ENCODE peak calls at places on chromosome 12, in four cellular contexts. One of them, this sample, is unnamed.

GRCh38 chr12:43937947-43938346 is 102.1 kb downstream of the TMEM117 start:
- DNase-seq in thoracic aorta: no peak
- DNase-seq in pancreas: no peak
- DNase-seq in right cardiac atrium: no peak
- DNase-seq in this sample: no peak

GRCh38 chr12:59431266-59431665 is 164.6 kb upstream of the SLC16A7 start:
- DNase-seq in thoracic aorta: no peak
- DNase-seq in right cardiac atrium: no peak
- DNase-seq in pancreas: no peak
- DNase-seq in this sample: no peak

GRCh38 chr12:132548430-132549058 is 58.6 kb downstream of the FBRSL1 start:
- DNase-seq in right cardiac atrium: no peak
- DNase-seq in thoracic aorta: no peak
- DNase-seq in pancreas: no peak
- DNase-seq in this sample: no peak

GRCh38 chr12:47698055-47698454 is 7.8 kb downstream of the RPAP3 start:
- DNase-seq in thoracic aorta: no peak
- DNase-seq in pancreas: no peak
- DNase-seq in right cardiac atrium: no peak
- DNase-seq in this sample: no peak

GRCh38 chr12:30624009-30624408 is 71.7 kb downstream of the IPO8 start:
- DNase-seq in pancreas: no peak
- DNase-seq in thoracic aorta: no peak
- DNase-seq in right cardiac atrium: no peak
- DNase-seq in this sample: no peak

GRCh38 chr12:82904219-82904795 is 217.6 kb downstream of the TMTC2 start:
- DNase-seq in pancreas: no peak
- DNase-seq in thoracic aorta: no peak
- DNase-seq in right cardiac atrium: no peak
- DNase-seq in this sample: no peak

GRCh38 chr12:26651566-26652188 is 181.3 kb downstream of the ITPR2 start:
- DNase-seq in thoracic aorta: no peak
- DNase-seq in right cardiac atrium: no peak
- DNase-seq in pancreas: no peak
- DNase-seq in this sample: peak; percentile 65

GRCh38 chr12:81668475-81668874 is 90.7 kb downstream of the PPFIA2 start:
- DNase-seq in thoracic aorta: no peak
- DNase-seq in pancreas: no peak
- DNase-seq in right cardiac atrium: no peak
- DNase-seq in this sample: no peak

GRCh38 chr12:103639983-103640382 is 52.9 kb downstream of the STAB2 start:
- DNase-seq in thoracic aorta: no peak
- DNase-seq in right cardiac atrium: no peak
- DNase-seq in pancreas: no peak
- DNase-seq in this sample: no peak

GRCh38 chr12:108232565-108232964 is 103.5 kb downstream of the WSCD2 start:
- DNase-seq in right cardiac atrium: no peak
- DNase-seq in pancreas: no peak
- DNase-seq in thoracic aorta: no peak
- DNase-seq in this sample: no peak

GRCh38 chr12:56188786-56189335 is 422 bp downstream of the SMARCC2 start:
- DNase-seq in thoracic aorta: no peak
- DNase-seq in pancreas: no peak
- DNase-seq in right cardiac atrium: no peak
- DNase-seq in this sample: no peak

GRCh38 chr12:74021937-74022336 is 515.7 kb upstream of the ATXN7L3B start:
- DNase-seq in pancreas: peak; percentile 27
- DNase-seq in right cardiac atrium: peak; percentile 72
- DNase-seq in thoracic aorta: no peak
- DNase-seq in this sample: no peak

GRCh38 chr12:65741662-65742480 is 82.4 kb upstream of the HMGA2 start:
- DNase-seq in pancreas: no peak
- DNase-seq in right cardiac atrium: peak; percentile 69
- DNase-seq in thoracic aorta: no peak
- DNase-seq in this sample: no peak

GRCh38 chr12:14948672-14949071 is 10.3 kb upstream of the ERP27 start:
- DNase-seq in pancreas: peak; percentile 28
- DNase-seq in right cardiac atrium: no peak
- DNase-seq in thoracic aorta: peak; percentile 22
- DNase-seq in this sample: peak; percentile 67

GRCh38 chr12:123655420-123655819 is 15.5 kb upstream of the TCTN2 start:
- DNase-seq in right cardiac atrium: peak; percentile 71
- DNase-seq in pancreas: no peak
- DNase-seq in thoracic aorta: no peak
- DNase-seq in this sample: peak; percentile 49

DNA sequence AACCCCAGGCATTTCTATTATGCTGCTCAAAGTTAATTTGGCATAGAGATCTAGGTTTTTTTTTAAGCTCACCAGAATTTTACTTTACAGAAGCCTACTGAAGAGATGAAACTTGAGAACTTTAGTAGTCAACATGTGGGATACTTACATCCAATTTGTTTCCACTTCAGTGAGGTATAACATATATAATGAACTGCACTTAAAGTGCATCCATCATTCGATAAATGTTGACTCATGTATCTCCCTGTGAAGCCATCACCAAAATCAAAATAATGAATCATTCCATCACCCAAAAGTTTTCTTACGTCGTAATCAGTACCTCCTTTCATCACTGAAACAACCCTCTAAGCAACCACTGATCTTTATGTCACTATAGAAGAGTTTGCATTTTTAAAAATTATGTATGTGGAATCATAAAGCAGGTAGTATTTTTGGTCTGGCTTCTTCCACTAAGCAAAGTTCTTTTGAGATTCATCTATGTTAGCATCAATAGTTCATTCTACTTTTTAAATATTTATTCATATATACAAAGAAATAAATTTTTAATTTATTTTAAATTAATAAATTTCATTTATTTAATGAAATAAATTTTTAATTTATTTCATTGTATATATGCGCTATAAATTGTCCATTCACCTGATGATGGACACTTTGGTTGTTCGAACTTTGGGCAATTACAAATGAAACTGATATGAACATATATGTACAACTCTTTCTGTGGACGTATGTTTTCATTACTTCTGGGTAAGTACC is 2.0 kb upstream of the CPNE8 start:
- DNase-seq in right cardiac atrium: no peak
- DNase-seq in thoracic aorta: no peak
- DNase-seq in pancreas: no peak
- DNase-seq in this sample: no peak
- H3K27me3 ChIP-seq in right cardiac atrium: no peaks in the 10 kb centered on the region
- H3K27me3 ChIP-seq in thoracic aorta: no peaks in the 10 kb centered on the region
- H3K27me3 ChIP-seq in pancreas: no peaks in the 10 kb centered on the region
- H3K27me3 ChIP-seq in this sample: no peaks in the 10 kb centered on the region

GRCh38 chr12:57936513-57936883 is 4.9 kb upstream of the ATP23 start:
- DNase-seq in right cardiac atrium: no peak
- DNase-seq in pancreas: no peak
- DNase-seq in thoracic aorta: no peak
- DNase-seq in this sample: no peak
- H3K4me3 ChIP-seq in right cardiac atrium: peak overlapping the region; percentile 95
- H3K4me3 ChIP-seq in pancreas: peak overlapping the region; percentile 40
- H3K4me3 ChIP-seq in thoracic aorta: peak overlapping the region; percentile 83
- H3K4me3 ChIP-seq in this sample: peak overlapping the region; percentile 57

GRCh38 chr12:128852885-128853284 is 393 bp upstream of the GLT1D1 start:
- DNase-seq in right cardiac atrium: no peak
- DNase-seq in thoracic aorta: no peak
- DNase-seq in pancreas: no peak
- DNase-seq in this sample: no peak

GRCh38 chr12:128848371-128848770 is 4.9 kb upstream of the GLT1D1 start:
- DNase-seq in pancreas: no peak
- DNase-seq in thoracic aorta: no peak
- DNase-seq in right cardiac atrium: no peak
- DNase-seq in this sample: no peak

GRCh38 chr12:128852026-128852725 is 1.1 kb upstream of the GLT1D1 start:
- DNase-seq in pancreas: no peak
- DNase-seq in thoracic aorta: no peak
- DNase-seq in right cardiac atrium: no peak
- DNase-seq in this sample: no peak

GRCh38 chr12:128853321-128854197 is at the start of gene GLT1D1:
- DNase-seq in right cardiac atrium: no peak
- DNase-seq in pancreas: no peak
- DNase-seq in thoracic aorta: no peak
- DNase-seq in this sample: no peak

GRCh38 chr12:128850400-128850799 is 2.9 kb upstream of the GLT1D1 start:
- DNase-seq in pancreas: no peak
- DNase-seq in thoracic aorta: no peak
- DNase-seq in right cardiac atrium: no peak
- DNase-seq in this sample: no peak
- H3K27me3 ChIP-seq in pancreas: no peaks in the 10 kb centered on the region
- H3K27me3 ChIP-seq in thoracic aorta: no peaks in the 10 kb centered on the region
- H3K27me3 ChIP-seq in right cardiac atrium: no peaks in the 10 kb centered on the region
- H3K27me3 ChIP-seq in this sample: peaks cover 4% of the 10 kb centered on the region

GRCh38 chr12:119154435-119154818 is 24.3 kb upstream of the HSPB8 start:
- DNase-seq in thoracic aorta: no peak
- DNase-seq in right cardiac atrium: peak; percentile 48
- DNase-seq in pancreas: no peak
- DNase-seq in this sample: no peak
- H3K4me3 ChIP-seq in thoracic aorta: peak overlapping the region; percentile 59
- H3K4me3 ChIP-seq in right cardiac atrium: no peak overlapping the region
- H3K4me3 ChIP-seq in pancreas: no peak overlapping the region
- H3K4me3 ChIP-seq in this sample: no peak overlapping the region

GRCh38 chr12:53803194-53803593 is 51.4 kb upstream of the CISTR start:
- DNase-seq in right cardiac atrium: no peak
- DNase-seq in thoracic aorta: no peak
- DNase-seq in pancreas: no peak
- DNase-seq in this sample: no peak

GRCh38 chr12:53803703-53804102 is 51.9 kb upstream of the CISTR start:
- DNase-seq in thoracic aorta: no peak
- DNase-seq in pancreas: no peak
- DNase-seq in right cardiac atrium: no peak
- DNase-seq in this sample: no peak

GRCh38 chr12:53793221-53793620 is 41.4 kb upstream of the CISTR start:
- DNase-seq in pancreas: no peak
- DNase-seq in right cardiac atrium: no peak
- DNase-seq in thoracic aorta: no peak
- DNase-seq in this sample: no peak

GRCh38 chr12:53795927-53796326 is 44.1 kb upstream of the CISTR start:
- DNase-seq in pancreas: no peak
- DNase-seq in thoracic aorta: no peak
- DNase-seq in right cardiac atrium: no peak
- DNase-seq in this sample: no peak

DNA sequence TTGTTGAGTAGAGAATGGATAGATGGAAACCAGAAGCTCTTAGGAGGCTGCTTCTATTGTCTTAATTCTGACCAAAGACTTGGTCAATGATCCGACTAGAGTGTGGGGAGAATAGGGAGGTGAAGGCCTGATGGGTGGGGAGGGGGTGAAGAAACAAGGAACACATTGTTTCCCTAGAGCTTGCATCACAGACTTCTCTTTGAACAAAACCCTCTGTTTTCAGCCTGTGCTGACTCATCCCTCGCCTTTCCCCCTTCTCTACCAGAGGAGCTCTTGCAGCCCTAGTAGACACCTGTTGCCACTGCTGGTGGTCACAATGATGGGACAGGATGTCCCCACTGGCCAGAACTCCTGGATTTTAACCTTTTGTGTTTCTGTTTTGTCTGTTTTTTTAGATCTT is 46.8 kb upstream of the CISTR start:
- DNase-seq in right cardiac atrium: no peak
- DNase-seq in pancreas: no peak
- DNase-seq in thoracic aorta: no peak
- DNase-seq in this sample: no peak
- H3K27me3 ChIP-seq in right cardiac atrium: no peaks in the 10 kb centered on the region
- H3K27me3 ChIP-seq in pancreas: no peaks in the 10 kb centered on the region
- H3K27me3 ChIP-seq in thoracic aorta: no peaks in the 10 kb centered on the region
- H3K27me3 ChIP-seq in this sample: no peaks in the 10 kb centered on the region

DNA sequence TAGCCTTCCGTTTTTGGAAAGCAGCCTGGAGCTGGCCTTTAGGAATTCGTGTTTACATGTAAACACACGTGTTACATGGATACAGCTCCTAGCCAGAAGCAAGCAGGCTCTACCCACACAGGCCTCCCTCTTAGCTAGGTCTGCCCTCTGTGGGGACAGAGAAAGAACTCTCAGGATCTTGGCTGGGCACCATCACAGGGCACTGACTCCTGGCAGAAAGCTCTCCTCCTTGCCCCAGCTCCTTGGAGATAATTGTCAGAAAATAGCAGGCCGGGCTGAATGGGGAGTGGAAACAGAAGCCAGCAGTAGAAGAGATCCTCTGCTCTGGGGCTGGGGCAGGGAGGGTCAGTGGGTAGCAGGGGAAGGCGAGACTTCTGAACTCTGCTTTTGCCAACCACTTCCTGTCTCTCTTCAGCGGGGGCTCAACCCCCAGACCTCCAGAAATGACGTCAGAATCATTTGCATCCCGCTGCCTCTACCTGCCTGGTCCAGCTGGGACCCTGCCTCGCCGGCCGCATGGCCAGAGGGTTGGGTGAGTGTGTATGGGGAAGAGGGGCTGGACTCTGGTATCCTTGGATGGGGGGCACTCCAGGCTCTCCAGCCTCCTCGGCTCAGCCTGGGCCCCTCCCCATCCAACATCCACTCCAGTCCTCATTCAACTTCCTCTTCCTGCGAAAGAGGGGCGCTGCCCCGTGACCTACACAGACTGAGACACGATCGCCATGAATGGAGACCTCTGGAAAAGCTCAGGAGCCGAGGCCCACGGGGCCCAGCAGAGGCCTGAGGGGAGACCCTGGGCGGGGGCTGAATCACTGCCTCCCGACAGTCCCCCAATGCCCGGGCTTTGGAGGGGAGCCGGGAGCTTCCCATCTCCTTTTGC is 650 bp upstream of the HOXC4 start:
- DNase-seq in thoracic aorta: no peak
- DNase-seq in right cardiac atrium: peak; percentile 64
- DNase-seq in pancreas: no peak
- DNase-seq in this sample: no peak
- H3K4me3 ChIP-seq in thoracic aorta: peak overlapping the region; percentile 75
- H3K4me3 ChIP-seq in right cardiac atrium: peak overlapping the region; percentile 48
- H3K4me3 ChIP-seq in pancreas: peak overlapping the region; percentile 22
- H3K4me3 ChIP-seq in this sample: peak overlapping the region; percentile 62

GRCh38 chr12:88953029-88953586 is 372.8 kb upstream of the KITLG start:
- DNase-seq in right cardiac atrium: no peak
- DNase-seq in thoracic aorta: no peak
- DNase-seq in pancreas: no peak
- DNase-seq in this sample: no peak
- H3K27me3 ChIP-seq in right cardiac atrium: no peaks in the 10 kb centered on the region
- H3K27me3 ChIP-seq in thoracic aorta: no peaks in the 10 kb centered on the region
- H3K27me3 ChIP-seq in pancreas: no peaks in the 10 kb centered on the region
- H3K27me3 ChIP-seq in this sample: no peaks in the 10 kb centered on the region

DNA sequence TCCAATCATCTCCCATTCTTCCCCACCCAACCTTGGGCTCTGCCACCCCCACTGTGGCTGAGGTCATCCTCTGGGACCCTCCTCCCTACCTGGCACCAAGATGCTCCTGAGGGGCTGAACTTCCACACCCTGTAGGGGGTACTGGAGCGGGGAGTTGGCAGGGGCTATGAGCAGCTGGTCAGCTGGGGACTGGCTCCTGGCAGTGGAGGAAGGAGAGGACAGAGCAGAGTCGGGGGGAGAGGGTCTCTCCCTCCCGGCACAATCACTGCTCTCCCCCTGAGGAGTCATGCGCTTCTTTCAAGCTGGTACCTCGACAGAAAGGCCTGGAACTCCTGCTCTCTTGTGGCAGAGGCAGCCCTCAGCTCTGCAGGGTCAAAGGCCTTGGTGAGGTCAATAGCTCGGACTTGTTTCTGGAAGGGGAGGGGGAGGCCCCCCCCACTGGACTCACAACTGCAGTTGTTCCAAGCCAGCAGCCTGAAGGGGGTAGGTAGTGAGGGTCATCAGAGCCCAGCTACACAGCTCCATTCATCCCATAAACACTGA is 2.0 kb downstream of the B4GALNT1 start:
- DNase-seq in thoracic aorta: no peak
- DNase-seq in pancreas: no peak
- DNase-seq in right cardiac atrium: no peak
- DNase-seq in this sample: no peak
- H3K4me3 ChIP-seq in thoracic aorta: no peak overlapping the region
- H3K4me3 ChIP-seq in pancreas: no peak overlapping the region
- H3K4me3 ChIP-seq in right cardiac atrium: no peak overlapping the region
- H3K4me3 ChIP-seq in this sample: no peak overlapping the region

This sample was measured in Peyer's patch.